ENCODE peak calls at places on chromosomes 11 and 22, in five cellular contexts. S is neural progenitor cell, Z is DND-41, H is SK-N-MC, B is GM23338. D is an unnamed sample.

GRCh38 chr11:94968334-94968958 is 4.9 kb downstream of the CWC15 start:
- DNase-seq in S (no peak), Z (no peak), H (no peak), B (peak; percentile 18), D (peak; percentile 4)

GRCh38 chr22:39527481-39527961 is 5.0 kb downstream of the RPS19BP1 start:
- DNase-seq in S (no peak), Z (no peak), H (no peak), B (peak; percentile 51), D (peak; percentile 33)

GRCh38 chr22:35629406-35630234 is 12.5 kb upstream of the MB start:
- DNase-seq in S (no peak), Z (peak; percentile 16), H (no peak), B (peak; percentile 64), D (peak; percentile 98)

GRCh38 chr11:89175796-89176195 is 1.9 kb upstream of the TYR start:
- DNase-seq in S (peak; percentile 21), Z (no peak), H (peak; percentile 74), B (peak; percentile 25), D (no peak)

GRCh38 chr11:125999234-125999880 is 53.5 kb downstream of the VSIG10L2 start:
- DNase-seq in S (no peak), Z (no peak), H (no peak), B (no peak), D (no peak)

GRCh38 chr22:33831207-33831606 is 89.1 kb downstream of the LARGE1 start:
- DNase-seq in S (no peak), Z (no peak), H (no peak), B (peak; percentile 46), D (no peak)

GRCh38 chr11:66842501-66842895 is 743 bp upstream of the RCE1 start:
- DNase-seq in S (no peak), Z (no peak), H (no peak), B (no peak), D (no peak)

GRCh38 chr11:6596237-6596877 is 7.1 kb downstream of the RRP8 start:
- DNase-seq in S (no peak), Z (no peak), H (no peak), B (no peak), D (no peak)

GRCh38 chr11:16924826-16925494 is 89.3 kb downstream of the PLEKHA7 start:
- DNase-seq in S (peak; percentile 72), Z (no peak), H (no peak), B (peak; percentile 86), D (peak; percentile 84)

GRCh38 chr11:112610996-112611795 is 350.0 kb upstream of the NCAM1 start:
- DNase-seq in S (no peak), Z (no peak), H (no peak), B (no peak), D (peak; percentile 57)

GRCh38 chr22:20264614-20265452 is 3.3 kb downstream of the RTN4R start:
- DNase-seq in S (no peak), Z (no peak), H (no peak), B (no peak), D (no peak)

GRCh38 chr11:86360775-86361395 is 13.8 kb upstream of the CCDC81 start:
- DNase-seq in S (peak; percentile 48), Z (no peak), H (no peak), B (peak; percentile 70), D (peak; percentile 31)

GRCh38 chr11:43947815-43948214 is 5.4 kb downstream of the C11orf96 start:
- DNase-seq in S (no peak), Z (no peak), H (no peak), B (no peak), D (no peak)

GRCh38 chr11:2779981-2780849 is 80.4 kb upstream of the KCNQ1OT1 start:
- DNase-seq in S (no peak), Z (no peak), H (no peak), B (no peak), D (no peak)

GRCh38 chr11:27699926-27700350 is 317 bp downstream of the BDNF start:
- DNase-seq in S (no peak), Z (no peak), H (no peak), B (peak; percentile 47), D (no peak)

GRCh38 chr11:113159967-113160621 is 154.3 kb upstream of the TTC12 start:
- DNase-seq in S (peak; percentile 39), Z (no peak), H (no peak), B (no peak), D (no peak)

GRCh38 chr11:124198852-124199389 is 15.8 kb downstream of the OR10D3 start:
- DNase-seq in S (no peak), Z (no peak), H (no peak), B (no peak), D (peak; percentile 2)

GRCh38 chr22:29706493-29706892 is 13.3 kb upstream of the CABP7 start:
- DNase-seq in S (peak; percentile 55), Z (no peak), H (no peak), B (peak; percentile 69), D (no peak)

GRCh38 chr11:46948378-46949131 is 12.0 kb downstream of the CSTPP1 start:
- DNase-seq in S (no peak), Z (no peak), H (no peak), B (no peak), D (peak; percentile 60)

GRCh38 chr11:12329797-12330196 is 47.6 kb upstream of the PARVA start:
- DNase-seq in S (no peak), Z (no peak), H (no peak), B (no peak), D (no peak)

GRCh38 chr11:130677486-130678153 is 229.2 kb downstream of the ADAMTS15 start:
- DNase-seq in S (peak; percentile 13), Z (no peak), H (no peak), B (peak; percentile 84), D (peak; percentile 83)

GRCh38 chr22:43180670-43181069 is 6.3 kb downstream of the TTLL12 start:
- DNase-seq in S (no peak), Z (no peak), H (no peak), B (no peak), D (no peak)

GRCh38 chr11:10294289-10294953 is 402 bp upstream of the SBF2 start:
- DNase-seq in S (peak; percentile 59), Z (no peak), H (peak; percentile 70), B (peak; percentile 62), D (peak; percentile 44)

GRCh38 chr11:120078397-120078796 is 59.5 kb downstream of the TRIM29 start:
- DNase-seq in S (no peak), Z (no peak), H (no peak), B (no peak), D (no peak)

GRCh38 chr11:102794382-102794781 is 3.6 kb downstream of the MMP1 start:
- DNase-seq in S (peak; percentile 65), Z (peak; percentile 18), H (no peak), B (peak; percentile 91), D (peak; percentile 30)

GRCh38 chr22:38741576-38741975 is 14.2 kb downstream of the SUN2 start:
- DNase-seq in S (no peak), Z (no peak), H (no peak), B (no peak), D (no peak)

GRCh38 chr22:20773793-20774212 is at the start of gene SERPIND1:
- DNase-seq in S (no peak), Z (no peak), H (no peak), B (no peak), D (no peak)

GRCh38 chr22:24810043-24810749 is 4.2 kb downstream of the SGSM1 start:
- DNase-seq in S (peak; percentile 81), Z (no peak), H (no peak), B (peak; percentile 66), D (no peak)

GRCh38 chr22:24805790-24806662 is at the start of gene SGSM1:
- DNase-seq in S (peak; percentile 96), Z (no peak), H (no peak), B (peak; percentile 93), D (peak; percentile 54)

GRCh38 chr22:24809331-24809730 is 3.3 kb downstream of the SGSM1 start:
- DNase-seq in S (no peak), Z (no peak), H (no peak), B (no peak), D (no peak)

GRCh38 chr22:24806663-24807001 is 621 bp downstream of the SGSM1 start:
- DNase-seq in S (peak; percentile 24), Z (no peak), H (no peak), B (peak; percentile 46), D (no peak)

DNA sequence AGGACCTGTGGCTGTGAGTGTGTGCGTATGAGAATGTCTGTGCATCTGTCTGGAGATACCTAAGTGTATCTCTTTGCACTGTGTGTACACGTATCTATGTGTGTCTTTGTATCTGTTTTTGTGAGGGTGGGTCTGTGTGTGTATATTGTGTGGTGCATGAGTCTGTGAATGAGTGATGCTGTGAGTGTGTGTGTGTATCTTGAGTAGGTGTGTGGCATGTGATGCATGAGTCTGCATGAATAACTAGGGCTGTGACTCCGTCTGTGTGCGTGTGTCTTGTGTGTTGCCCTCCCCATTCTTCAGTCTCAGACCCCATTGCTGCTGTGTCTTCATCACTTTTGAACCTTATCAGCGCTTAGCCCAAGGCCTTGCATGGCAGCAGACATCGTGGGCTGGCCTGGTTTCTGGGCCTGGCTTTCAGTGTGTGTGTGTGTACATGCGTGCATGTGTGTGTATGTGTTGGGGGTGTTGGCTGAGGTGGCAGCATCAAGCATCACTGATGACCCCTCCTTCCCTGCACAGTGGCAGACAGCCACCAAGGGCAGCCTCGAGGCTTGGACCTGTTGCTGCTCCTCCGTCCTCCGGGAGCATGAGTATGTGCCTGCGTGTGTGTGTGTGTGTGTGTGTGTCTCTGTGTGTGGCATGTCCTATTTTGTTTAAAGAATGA is 1.4 kb downstream of the SGSM1 start:
- DNase-seq in S (peak; percentile 38), Z (no peak), H (no peak), B (peak; percentile 22), D (no peak)
- TF ChIP-seq EZH2 in S (no peak), Z (no peak), H (no peak), B (no peak), D (no peak)

DNA sequence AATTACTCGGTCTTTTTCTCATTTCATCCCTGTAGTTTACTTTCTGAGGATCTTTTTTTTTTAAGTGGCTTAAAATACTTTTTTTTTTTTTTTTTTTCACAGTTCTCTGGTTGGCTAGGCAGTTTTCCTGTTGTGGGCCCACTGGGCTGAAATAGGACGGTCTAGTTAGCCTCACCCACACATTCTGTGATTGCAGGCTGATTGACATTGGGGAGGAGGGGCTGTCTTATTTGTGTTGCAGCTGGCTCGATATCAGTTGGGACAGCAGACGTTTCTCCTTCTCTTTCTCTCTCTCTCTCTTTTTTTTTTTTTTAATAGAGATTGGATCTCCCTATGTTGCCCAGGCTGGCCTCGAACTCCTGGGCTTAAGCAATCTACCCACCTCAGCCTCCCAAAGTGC is 6.9 kb downstream of the BCR start:
- DNase-seq in S (no peak), Z (no peak), H (no peak), B (no peak), D (no peak)
- TF ChIP-seq EZH2 in S (no peak), Z (no peak), H (no peak), B (no peak), D (no peak)

GRCh38 chr22:45006873-45007246 is 2.9 kb downstream of the PHF21B start:
- DNase-seq in S (peak; percentile 84), Z (no peak), H (no peak), B (peak; percentile 88), D (no peak)
- TF ChIP-seq EZH2 in S (no peak), Z (no peak), H (peak; percentile 71), B (no peak), D (no peak)

DNA sequence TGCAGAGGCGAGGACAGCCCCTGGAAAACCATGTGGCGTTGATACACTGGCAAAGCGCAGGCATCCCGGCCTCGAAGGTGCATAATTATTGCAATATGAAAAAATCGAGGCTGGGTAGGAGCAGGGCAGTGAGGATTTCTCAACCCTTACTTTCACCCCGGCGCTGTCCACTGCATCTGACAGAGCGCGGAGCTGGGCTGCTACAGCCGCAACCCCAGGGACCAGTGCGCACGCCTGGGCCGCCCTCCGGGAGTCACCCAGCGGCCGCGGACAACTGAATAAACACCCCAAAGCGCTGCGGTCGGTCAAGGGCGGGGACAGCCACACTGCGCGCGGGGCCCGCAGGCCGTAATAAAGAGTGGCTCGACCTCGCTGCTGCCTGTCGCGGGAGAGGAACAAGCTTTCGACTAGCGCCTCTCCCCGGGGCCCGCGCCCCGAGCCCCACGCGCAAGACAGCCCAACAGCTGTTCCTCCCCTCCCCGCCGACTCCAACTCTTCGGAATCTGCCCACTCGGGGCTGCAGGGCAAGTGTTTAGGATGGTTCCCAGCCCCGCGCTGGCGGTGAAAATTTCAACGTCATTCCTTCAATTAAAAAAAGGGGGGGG is 3.6 kb upstream of the WT1 start:
- DNase-seq in S (peak; percentile 66), Z (no peak), H (no peak), B (peak; percentile 42), D (no peak)
- TF ChIP-seq EZH2 in S (peak; percentile 94), Z (no peak), H (no peak), B (peak; percentile 88), D (peak; percentile 39)